ENCODE peak calls at places on chromosomes 13 and 19, in nine cellular contexts. D is GM23338, B is HCT116, Z is K562, X is H1, R is spleen, M is transverse colon, F is endothelial cell of umbilical vein, T is sigmoid colon. Q is an unnamed sample. For H3K4me1, the result is how much of the 10 kb centered on the place peaks cover.

GRCh38 chr19:29576761-29577661 is 29.1 kb upstream of the POP4 start:
- DNase-seq in D (no peak), B (no peak), Z (no peak), X (peak), R (no peak), M (no peak), F (no peak), T (no peak), Q (peak)

GRCh38 chr13:79501538-79502232 is 20.7 kb downstream of the NDFIP2 start:
- DNase-seq in D (no peak), B (no peak), Z (no peak), X (no peak), R (no peak), M (no peak), F (no peak), T (no peak), Q (no peak)

GRCh38 chr13:91661692-91662490 is 263.5 kb downstream of the GPC5 start:
- DNase-seq in D (no peak), B (no peak), Z (no peak), X (no peak), R (no peak), M (no peak), F (no peak), T (no peak), Q (no peak)

GRCh38 chr19:33634361-33635091 is 12.8 kb downstream of the CHST8 start:
- DNase-seq in D (no peak), B (no peak), Z (no peak), X (no peak), R (no peak), M (no peak), F (no peak), T (peak), Q (no peak)

GRCh38 chr13:113982296-113982661 is 8.4 kb upstream of the C13orf46 start:
- DNase-seq in D (no peak), B (no peak), Z (no peak), X (peak), R (peak), M (no peak), F (no peak), T (peak), Q (peak)

GRCh38 chr19:2587001-2587719 is 111.2 kb downstream of the GADD45B start:
- DNase-seq in D (peak), B (no peak), Z (no peak), X (no peak), R (peak), M (no peak), F (no peak), T (peak), Q (no peak)

GRCh38 chr19:29193116-29193515 is 19.8 kb downstream of the UQCRFS1 start:
- DNase-seq in D (no peak), B (no peak), Z (no peak), X (no peak), R (no peak), M (no peak), F (no peak), T (no peak), Q (no peak)

GRCh38 chr19:46860125-46860845 is 512 bp upstream of the ARHGAP35 start:
- DNase-seq in D (peak), B (peak), Z (peak), X (peak), R (peak), M (peak), F (peak), T (peak), Q (peak)

GRCh38 chr13:47251771-47252170 is 354.9 kb upstream of the HTR2A start:
- DNase-seq in D (no peak), B (no peak), Z (no peak), X (no peak), R (no peak), M (no peak), F (no peak), T (no peak), Q (no peak)

GRCh38 chr13:75993823-75994222 is 357.7 kb downstream of the LMO7 start:
- DNase-seq in D (no peak), B (no peak), Z (no peak), X (no peak), R (no peak), M (no peak), F (no peak), T (no peak), Q (no peak)

GRCh38 chr13:114151565-114152284 is 19.3 kb upstream of the RASA3 start:
- DNase-seq in D (no peak), B (peak), Z (no peak), X (no peak), R (no peak), M (peak), F (no peak), T (no peak), Q (no peak)

GRCh38 chr19:49554701-49555181 is 25.6 kb downstream of the NOSIP start:
- DNase-seq in D (no peak), B (no peak), Z (no peak), X (no peak), R (peak), M (peak), F (peak), T (no peak), Q (no peak)

GRCh38 chr19:3968556-3969434 is 2.1 kb downstream of the DAPK3 start:
- DNase-seq in D (peak), B (peak), Z (peak), X (peak), R (no peak), M (peak), F (peak), T (peak), Q (peak)

GRCh38 chr13:75052616-75053015 is 429.4 kb downstream of the TBC1D4 start:
- DNase-seq in D (no peak), B (no peak), Z (no peak), X (no peak), R (no peak), M (no peak), F (no peak), T (no peak), Q (no peak)

GRCh38 chr13:33394294-33394932 is 108.9 kb upstream of the STARD13 start:
- DNase-seq in D (no peak), B (no peak), Z (no peak), X (no peak), R (no peak), M (no peak), F (no peak), T (no peak), Q (no peak)

DNA sequence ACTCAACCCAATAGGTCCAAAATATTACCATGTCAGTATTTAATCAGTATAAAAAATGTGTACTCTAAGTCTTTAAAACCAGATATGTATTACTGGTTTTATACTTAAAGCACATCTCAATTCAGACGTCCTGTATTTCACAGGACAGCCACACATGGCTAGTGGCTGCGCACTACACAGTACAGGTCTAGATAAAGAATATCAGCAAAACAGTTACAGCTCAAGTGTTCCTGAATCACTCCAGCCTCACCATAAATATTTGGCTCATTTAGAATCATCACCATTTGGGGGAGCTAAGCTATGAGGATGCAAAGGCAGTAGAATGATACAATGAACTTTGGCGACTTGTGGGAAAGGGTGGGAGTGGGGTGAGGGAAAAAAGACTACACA is 89.0 kb downstream of the DOCK9 start:
- DNase-seq in D (no peak), B (no peak), Z (no peak), X (no peak), R (no peak), M (no peak), F (no peak), T (no peak), Q (no peak)
- TF ChIP-seq POLR2AphosphoS5 in D (no peak), B (no peak), Z (no peak), X (no peak), R (no peak), M (no peak), F (no peak), T (no peak), Q (no peak)

GRCh38 chr19:15998166-15998565 is 49.4 kb downstream of the OR10H4 start:
- DNase-seq in D (no peak), B (no peak), Z (no peak), X (no peak), R (no peak), M (no peak), F (no peak), T (no peak), Q (no peak)

GRCh38 chr19:16002380-16002779 is 53.6 kb downstream of the OR10H4 start:
- DNase-seq in D (no peak), B (no peak), Z (no peak), X (no peak), R (no peak), M (no peak), F (no peak), T (no peak), Q (no peak)

GRCh38 chr19:16002985-16003384 is 54.2 kb downstream of the OR10H4 start:
- DNase-seq in D (no peak), B (no peak), Z (no peak), X (no peak), R (no peak), M (no peak), F (no peak), T (no peak), Q (no peak)

GRCh38 chr19:16000024-16000687 is 51.3 kb downstream of the OR10H4 start:
- DNase-seq in D (no peak), B (no peak), Z (no peak), X (no peak), R (no peak), M (no peak), F (no peak), T (no peak), Q (no peak)

DNA sequence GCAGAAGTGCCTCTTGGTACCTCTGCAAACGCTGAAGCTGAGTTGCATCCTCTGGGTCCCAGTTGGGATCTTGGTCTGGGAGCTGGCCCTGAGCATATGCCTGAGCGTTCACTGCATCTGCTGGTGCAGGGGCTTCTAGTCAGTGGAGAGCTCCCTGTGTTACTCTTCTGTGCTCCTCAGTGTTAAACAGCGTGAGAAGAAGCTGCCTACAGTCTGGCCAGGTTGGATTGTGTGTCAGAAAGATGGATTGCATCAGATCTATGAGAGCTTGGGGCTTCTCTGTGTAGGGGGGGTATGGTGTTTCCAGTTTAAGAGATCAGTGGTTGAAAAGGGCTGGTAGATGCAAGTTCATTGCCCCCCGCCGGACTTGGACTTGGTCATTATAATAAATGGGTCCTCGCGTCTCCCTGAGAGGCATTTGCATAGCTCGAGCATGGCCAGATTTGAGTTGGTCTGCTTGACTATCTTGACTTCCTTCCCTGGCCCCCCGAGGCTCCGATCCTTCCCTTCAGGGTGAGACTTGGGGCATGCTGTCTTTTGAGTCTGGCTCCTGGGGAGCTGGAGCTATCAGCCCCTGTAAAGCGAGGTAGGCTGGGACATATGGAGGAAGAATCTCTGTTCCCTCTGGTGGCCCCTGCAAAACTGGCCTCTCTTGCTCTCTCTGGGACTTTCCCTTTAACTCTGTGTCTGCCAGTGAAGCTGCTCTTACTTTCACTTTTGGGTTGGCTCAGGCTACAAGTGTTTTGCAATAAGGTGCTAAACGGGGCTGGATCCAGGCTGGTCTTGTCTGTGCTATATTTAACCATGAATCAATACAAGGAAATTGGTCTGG is 52.9 kb downstream of the OR10H4 start:
- DNase-seq in D (no peak), B (no peak), Z (no peak), X (no peak), R (no peak), M (peak), F (peak), T (no peak), Q (no peak)
- TF ChIP-seq CTCF in D (no peak), B (no peak), Z (no peak), X (no peak), R (no peak), M (no peak), F (no peak), T (no peak), Q (no peak)

DNA sequence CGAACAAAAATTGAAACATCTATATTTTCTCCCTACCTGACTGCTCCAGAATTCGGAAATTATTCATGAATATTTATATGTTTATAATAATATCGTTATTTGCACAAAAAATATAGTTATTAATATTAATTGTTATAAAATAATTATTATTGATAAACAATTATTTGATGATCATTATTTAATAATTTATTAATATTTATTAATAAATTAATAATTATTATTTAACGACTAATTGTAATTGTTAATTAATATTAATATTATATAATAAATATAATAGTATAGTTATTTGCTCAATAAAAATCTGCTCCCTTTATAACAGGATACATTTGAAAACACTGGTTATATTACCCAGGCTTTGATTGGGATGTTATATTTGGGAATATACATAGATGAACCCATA is 14.3 kb downstream of the CEACAM6 start:
- DNase-seq in D (no peak), B (no peak), Z (no peak), X (no peak), R (no peak), M (no peak), F (no peak), T (no peak), Q (no peak)
- H3K4me1 ChIP-seq in D (under half), B (under half), Z (under half), X (under half), R (under half), M (under half), F (under half), T (under half), Q (under half)

GRCh38 chr19:11483176-11484111 is 2.6 kb upstream of the ELAVL3 start:
- DNase-seq in D (peak), B (no peak), Z (peak), X (no peak), R (no peak), M (no peak), F (no peak), T (no peak), Q (no peak)

GRCh38 chr19:11480081-11480926 is 542 bp downstream of the ELAVL3 start:
- DNase-seq in D (peak), B (no peak), Z (peak), X (no peak), R (no peak), M (no peak), F (no peak), T (no peak), Q (no peak)

GRCh38 chr19:11480927-11481776 is at the start of gene ELAVL3:
- DNase-seq in D (peak), B (no peak), Z (peak), X (peak), R (no peak), M (no peak), F (no peak), T (no peak), Q (no peak)

GRCh38 chr19:11482384-11483050 is 1.7 kb upstream of the ELAVL3 start:
- DNase-seq in D (peak), B (peak), Z (peak), X (peak), R (peak), M (peak), F (peak), T (peak), Q (peak)

GRCh38 chr19:11481777-11482383 is 1.0 kb upstream of the ELAVL3 start:
- DNase-seq in D (peak), B (no peak), Z (peak), X (peak), R (peak), M (peak), F (peak), T (peak), Q (peak)
- TF ChIP-seq POLR2AphosphoS5 in D (peak), B (no peak), Z (no peak), X (no peak), R (no peak), M (no peak), F (no peak), T (no peak), Q (no peak)

DNA sequence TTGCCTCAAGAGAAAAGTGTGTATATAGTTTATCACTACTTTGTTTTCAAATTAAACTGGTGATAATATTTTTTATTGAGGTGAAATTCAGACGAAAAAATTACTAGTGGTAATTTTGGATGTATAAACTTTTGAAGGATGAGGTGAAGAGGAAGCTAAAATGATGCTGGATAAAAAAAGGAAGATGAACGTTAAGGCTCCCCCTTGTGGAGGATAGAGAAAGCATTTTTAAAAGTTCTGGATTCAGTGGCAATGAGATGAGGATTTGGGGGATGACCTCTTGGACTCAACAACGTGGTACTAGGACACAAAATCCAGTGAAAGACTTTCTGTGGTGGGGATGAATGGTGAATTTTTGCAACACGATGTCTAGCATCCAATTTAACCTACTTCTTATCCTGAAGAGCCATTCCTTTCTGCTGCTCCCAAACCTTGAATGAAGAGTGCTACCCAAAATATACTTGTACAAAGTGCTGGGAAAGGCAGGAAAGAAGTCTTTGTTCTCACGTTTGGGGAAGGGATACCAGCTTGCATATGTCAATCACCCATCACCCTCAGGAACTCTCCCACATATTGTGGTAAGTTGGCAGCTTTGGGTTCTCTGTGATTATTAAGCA is 7.3 kb upstream of the SIGLEC5 start:
- DNase-seq in D (peak), B (no peak), Z (peak), X (no peak), R (no peak), M (no peak), F (peak), T (no peak), Q (no peak)
- TF ChIP-seq CTCF in D (peak), B (peak), Z (peak), X (no peak), R (no peak), M (peak), F (peak), T (no peak), Q (no peak)

DNA sequence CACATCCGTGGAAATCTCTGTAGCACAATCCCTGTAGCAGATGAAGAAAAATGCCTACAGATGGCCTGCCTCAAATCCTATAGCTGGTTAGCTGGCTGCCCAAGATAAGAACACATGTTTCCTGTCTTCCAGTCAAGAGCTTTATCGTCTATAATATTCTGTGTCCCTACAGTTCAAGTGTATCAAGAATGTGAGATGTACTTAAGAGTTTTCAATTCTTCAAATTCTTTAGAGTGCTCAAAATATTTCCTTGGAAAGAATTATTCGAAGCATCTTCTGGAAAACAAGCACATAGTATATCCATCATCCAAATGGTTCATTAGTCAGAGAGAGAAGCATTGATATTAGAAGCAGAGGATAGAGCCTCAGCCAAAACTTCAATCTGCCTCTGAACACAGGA is 239.8 kb downstream of the COG6 start:
- DNase-seq in D (no peak), B (no peak), Z (no peak), X (no peak), R (no peak), M (no peak), F (peak), T (no peak), Q (no peak)
- H3K4me1 ChIP-seq in D (under half), B (under half), Z (under half), X (under half), R (under half), M (under half), F (half or more), T (under half), Q (under half)